ENCODE peak calls at places on chromosomes 7 and 10, in ten cellular contexts. One of them, this sample, is unnamed.

GRCh38 chr10:106714734-106715368 is 449.7 kb downstream of the SORCS1 start:
- DNase-seq in Ammon's horn: peak
- DNase-seq in MM.1S: no peak
- DNase-seq in heart right ventricle: no peak
- DNase-seq in neural crest cell: no peak
- DNase-seq in NCI-H446: no peak
- DNase-seq in GM12865: peak
- DNase-seq in GM19239: no peak
- DNase-seq in effector memory CD8-positive, alpha-beta T cell: no peak
- DNase-seq in cortex of kidney: no peak
- DNase-seq in this sample: no peak

GRCh38 chr7:10731253-10731773 is 242.4 kb upstream of the PHF14 start:
- DNase-seq in Ammon's horn: no peak
- DNase-seq in MM.1S: no peak
- DNase-seq in heart right ventricle: no peak
- DNase-seq in neural crest cell: no peak
- DNase-seq in NCI-H446: no peak
- DNase-seq in GM12865: no peak
- DNase-seq in GM19239: no peak
- DNase-seq in effector memory CD8-positive, alpha-beta T cell: no peak
- DNase-seq in cortex of kidney: no peak
- DNase-seq in this sample: no peak

GRCh38 chr10:97659589-97659988 is 19.1 kb downstream of the PI4K2A start:
- DNase-seq in Ammon's horn: no peak
- DNase-seq in MM.1S: no peak
- DNase-seq in heart right ventricle: no peak
- DNase-seq in neural crest cell: no peak
- DNase-seq in NCI-H446: no peak
- DNase-seq in GM12865: no peak
- DNase-seq in GM19239: no peak
- DNase-seq in effector memory CD8-positive, alpha-beta T cell: no peak
- DNase-seq in cortex of kidney: no peak
- DNase-seq in this sample: no peak

GRCh38 chr7:128164061-128164954 is 76.8 kb upstream of the LEP start:
- DNase-seq in Ammon's horn: no peak
- DNase-seq in MM.1S: no peak
- DNase-seq in heart right ventricle: no peak
- DNase-seq in neural crest cell: no peak
- DNase-seq in NCI-H446: no peak
- DNase-seq in GM12865: no peak
- DNase-seq in GM19239: no peak
- DNase-seq in effector memory CD8-positive, alpha-beta T cell: no peak
- DNase-seq in cortex of kidney: no peak
- DNase-seq in this sample: no peak

GRCh38 chr10:115921795-115922194 is 351.2 kb downstream of the GFRA1 start:
- DNase-seq in Ammon's horn: no peak
- DNase-seq in MM.1S: no peak
- DNase-seq in heart right ventricle: no peak
- DNase-seq in neural crest cell: no peak
- DNase-seq in NCI-H446: no peak
- DNase-seq in GM12865: no peak
- DNase-seq in GM19239: no peak
- DNase-seq in effector memory CD8-positive, alpha-beta T cell: no peak
- DNase-seq in cortex of kidney: no peak
- DNase-seq in this sample: no peak

GRCh38 chr7:87878208-87878735 is 2.0 kb downstream of the DBF4 start:
- DNase-seq in Ammon's horn: no peak
- DNase-seq in MM.1S: no peak
- DNase-seq in heart right ventricle: no peak
- DNase-seq in neural crest cell: no peak
- DNase-seq in NCI-H446: no peak
- DNase-seq in GM12865: no peak
- DNase-seq in GM19239: no peak
- DNase-seq in effector memory CD8-positive, alpha-beta T cell: no peak
- DNase-seq in cortex of kidney: no peak
- DNase-seq in this sample: no peak

GRCh38 chr10:5561704-5562645 is 37.2 kb downstream of the CALML3 start:
- DNase-seq in Ammon's horn: no peak
- DNase-seq in MM.1S: no peak
- DNase-seq in heart right ventricle: no peak
- DNase-seq in neural crest cell: no peak
- DNase-seq in NCI-H446: no peak
- DNase-seq in GM12865: no peak
- DNase-seq in GM19239: no peak
- DNase-seq in effector memory CD8-positive, alpha-beta T cell: no peak
- DNase-seq in cortex of kidney: no peak
- DNase-seq in this sample: no peak

GRCh38 chr10:50373821-50374501 is 122.6 kb upstream of the ASAH2 start:
- DNase-seq in Ammon's horn: no peak
- DNase-seq in MM.1S: no peak
- DNase-seq in heart right ventricle: no peak
- DNase-seq in neural crest cell: no peak
- DNase-seq in NCI-H446: no peak
- DNase-seq in GM12865: no peak
- DNase-seq in GM19239: no peak
- DNase-seq in effector memory CD8-positive, alpha-beta T cell: no peak
- DNase-seq in cortex of kidney: no peak
- DNase-seq in this sample: peak

GRCh38 chr10:86711957-86712708 is 43.8 kb downstream of the LDB3 start:
- DNase-seq in Ammon's horn: peak
- DNase-seq in MM.1S: peak
- DNase-seq in heart right ventricle: no peak
- DNase-seq in neural crest cell: peak
- DNase-seq in NCI-H446: no peak
- DNase-seq in GM12865: peak
- DNase-seq in GM19239: peak
- DNase-seq in effector memory CD8-positive, alpha-beta T cell: no peak
- DNase-seq in cortex of kidney: no peak
- DNase-seq in this sample: peak

GRCh38 chr7:25262586-25262985 is 34.3 kb upstream of the NPVF start:
- DNase-seq in Ammon's horn: no peak
- DNase-seq in MM.1S: no peak
- DNase-seq in heart right ventricle: no peak
- DNase-seq in neural crest cell: no peak
- DNase-seq in NCI-H446: no peak
- DNase-seq in GM12865: no peak
- DNase-seq in GM19239: no peak
- DNase-seq in effector memory CD8-positive, alpha-beta T cell: no peak
- DNase-seq in cortex of kidney: no peak
- DNase-seq in this sample: no peak

GRCh38 chr10:32199724-32200394 is 143.6 kb upstream of the KIF5B start:
- DNase-seq in Ammon's horn: no peak
- DNase-seq in MM.1S: no peak
- DNase-seq in heart right ventricle: no peak
- DNase-seq in neural crest cell: no peak
- DNase-seq in NCI-H446: no peak
- DNase-seq in GM12865: no peak
- DNase-seq in GM19239: no peak
- DNase-seq in effector memory CD8-positive, alpha-beta T cell: no peak
- DNase-seq in cortex of kidney: no peak
- DNase-seq in this sample: no peak

GRCh38 chr7:157521752-157522151 is 184.9 kb downstream of the DNAJB6 start:
- DNase-seq in Ammon's horn: no peak
- DNase-seq in MM.1S: no peak
- DNase-seq in heart right ventricle: no peak
- DNase-seq in neural crest cell: no peak
- DNase-seq in NCI-H446: no peak
- DNase-seq in GM12865: no peak
- DNase-seq in GM19239: no peak
- DNase-seq in effector memory CD8-positive, alpha-beta T cell: no peak
- DNase-seq in cortex of kidney: no peak
- DNase-seq in this sample: no peak

GRCh38 chr7:111090834-111091233 is at the start of gene LRRN3:
- DNase-seq in Ammon's horn: peak
- DNase-seq in MM.1S: no peak
- DNase-seq in heart right ventricle: peak
- DNase-seq in neural crest cell: peak
- DNase-seq in NCI-H446: peak
- DNase-seq in GM12865: no peak
- DNase-seq in GM19239: no peak
- DNase-seq in effector memory CD8-positive, alpha-beta T cell: no peak
- DNase-seq in cortex of kidney: no peak
- DNase-seq in this sample: no peak

GRCh38 chr10:63554666-63555065 is 33.5 kb downstream of the REEP3 start:
- DNase-seq in Ammon's horn: no peak
- DNase-seq in MM.1S: peak
- DNase-seq in heart right ventricle: no peak
- DNase-seq in neural crest cell: no peak
- DNase-seq in NCI-H446: no peak
- DNase-seq in GM12865: peak
- DNase-seq in GM19239: peak
- DNase-seq in effector memory CD8-positive, alpha-beta T cell: peak
- DNase-seq in cortex of kidney: no peak
- DNase-seq in this sample: no peak

GRCh38 chr10:110460111-110460809 is 37.4 kb upstream of the DUSP5 start:
- DNase-seq in Ammon's horn: no peak
- DNase-seq in MM.1S: peak
- DNase-seq in heart right ventricle: peak
- DNase-seq in neural crest cell: no peak
- DNase-seq in NCI-H446: peak
- DNase-seq in GM12865: peak
- DNase-seq in GM19239: no peak
- DNase-seq in effector memory CD8-positive, alpha-beta T cell: peak
- DNase-seq in cortex of kidney: no peak
- DNase-seq in this sample: no peak

GRCh38 chr10:68348265-68348741 is 15.6 kb upstream of the PBLD start:
- DNase-seq in Ammon's horn: peak
- DNase-seq in MM.1S: peak
- DNase-seq in heart right ventricle: no peak
- DNase-seq in neural crest cell: peak
- DNase-seq in NCI-H446: no peak
- DNase-seq in GM12865: peak
- DNase-seq in GM19239: peak
- DNase-seq in effector memory CD8-positive, alpha-beta T cell: peak
- DNase-seq in cortex of kidney: no peak
- DNase-seq in this sample: peak

GRCh38 chr10:6738464-6738824 is 158.4 kb upstream of the PRKCQ start:
- DNase-seq in Ammon's horn: no peak
- DNase-seq in MM.1S: no peak
- DNase-seq in heart right ventricle: no peak
- DNase-seq in neural crest cell: no peak
- DNase-seq in NCI-H446: no peak
- DNase-seq in GM12865: no peak
- DNase-seq in GM19239: no peak
- DNase-seq in effector memory CD8-positive, alpha-beta T cell: no peak
- DNase-seq in cortex of kidney: no peak
- DNase-seq in this sample: no peak

GRCh38 chr10:133350950-133351329 is 3.8 kb downstream of the PRAP1 start:
- DNase-seq in Ammon's horn: no peak
- DNase-seq in MM.1S: no peak
- DNase-seq in heart right ventricle: no peak
- DNase-seq in neural crest cell: no peak
- DNase-seq in NCI-H446: no peak
- DNase-seq in GM12865: no peak
- DNase-seq in GM19239: no peak
- DNase-seq in effector memory CD8-positive, alpha-beta T cell: no peak
- DNase-seq in cortex of kidney: no peak
- DNase-seq in this sample: no peak

GRCh38 chr7:69219381-69219780 is 378.9 kb upstream of the AUTS2 start:
- DNase-seq in Ammon's horn: no peak
- DNase-seq in MM.1S: no peak
- DNase-seq in heart right ventricle: no peak
- DNase-seq in neural crest cell: no peak
- DNase-seq in NCI-H446: no peak
- DNase-seq in GM12865: no peak
- DNase-seq in GM19239: no peak
- DNase-seq in effector memory CD8-positive, alpha-beta T cell: no peak
- DNase-seq in cortex of kidney: no peak
- DNase-seq in this sample: no peak

GRCh38 chr10:69456880-69457693 is 5.8 kb downstream of the TSPAN15 start:
- DNase-seq in Ammon's horn: no peak
- DNase-seq in MM.1S: no peak
- DNase-seq in heart right ventricle: no peak
- DNase-seq in neural crest cell: no peak
- DNase-seq in NCI-H446: no peak
- DNase-seq in GM12865: no peak
- DNase-seq in GM19239: no peak
- DNase-seq in effector memory CD8-positive, alpha-beta T cell: no peak
- DNase-seq in cortex of kidney: no peak
- DNase-seq in this sample: no peak

GRCh38 chr10:117804470-117805011 is 242.2 kb downstream of the RAB11FIP2 start:
- DNase-seq in Ammon's horn: peak
- DNase-seq in MM.1S: no peak
- DNase-seq in heart right ventricle: no peak
- DNase-seq in neural crest cell: no peak
- DNase-seq in NCI-H446: peak
- DNase-seq in GM12865: peak
- DNase-seq in GM19239: no peak
- DNase-seq in effector memory CD8-positive, alpha-beta T cell: no peak
- DNase-seq in cortex of kidney: no peak
- DNase-seq in this sample: peak

GRCh38 chr7:121139427-121139826 is 150.9 kb downstream of the CPED1 start:
- DNase-seq in Ammon's horn: no peak
- DNase-seq in MM.1S: no peak
- DNase-seq in heart right ventricle: no peak
- DNase-seq in neural crest cell: no peak
- DNase-seq in NCI-H446: no peak
- DNase-seq in GM12865: no peak
- DNase-seq in GM19239: no peak
- DNase-seq in effector memory CD8-positive, alpha-beta T cell: no peak
- DNase-seq in cortex of kidney: no peak
- DNase-seq in this sample: no peak

GRCh38 chr7:25852249-25852994 is 299.6 kb upstream of the NFE2L3 start:
- DNase-seq in Ammon's horn: no peak
- DNase-seq in MM.1S: peak
- DNase-seq in heart right ventricle: no peak
- DNase-seq in neural crest cell: peak
- DNase-seq in NCI-H446: no peak
- DNase-seq in GM12865: no peak
- DNase-seq in GM19239: no peak
- DNase-seq in effector memory CD8-positive, alpha-beta T cell: no peak
- DNase-seq in cortex of kidney: no peak
- DNase-seq in this sample: peak

GRCh38 chr7:134902058-134902457 is 84.2 kb upstream of the AGBL3 start:
- DNase-seq in Ammon's horn: no peak
- DNase-seq in MM.1S: no peak
- DNase-seq in heart right ventricle: no peak
- DNase-seq in neural crest cell: no peak
- DNase-seq in NCI-H446: no peak
- DNase-seq in GM12865: peak
- DNase-seq in GM19239: no peak
- DNase-seq in effector memory CD8-positive, alpha-beta T cell: no peak
- DNase-seq in cortex of kidney: no peak
- DNase-seq in this sample: no peak

GRCh38 chr10:986137-986825 is 2.0 kb upstream of the GTPBP4 start:
- DNase-seq in Ammon's horn: no peak
- DNase-seq in MM.1S: no peak
- DNase-seq in heart right ventricle: no peak
- DNase-seq in neural crest cell: no peak
- DNase-seq in NCI-H446: no peak
- DNase-seq in GM12865: no peak
- DNase-seq in GM19239: no peak
- DNase-seq in effector memory CD8-positive, alpha-beta T cell: no peak
- DNase-seq in cortex of kidney: no peak
- DNase-seq in this sample: no peak

GRCh38 chr10:33224251-33224965 is 110.1 kb downstream of the NRP1 start:
- DNase-seq in Ammon's horn: no peak
- DNase-seq in MM.1S: no peak
- DNase-seq in heart right ventricle: no peak
- DNase-seq in neural crest cell: no peak
- DNase-seq in NCI-H446: no peak
- DNase-seq in GM12865: no peak
- DNase-seq in GM19239: no peak
- DNase-seq in effector memory CD8-positive, alpha-beta T cell: no peak
- DNase-seq in cortex of kidney: no peak
- DNase-seq in this sample: no peak

GRCh38 chr7:88391247-88391646 is 84.6 kb upstream of the STEAP4 start:
- DNase-seq in Ammon's horn: no peak
- DNase-seq in MM.1S: no peak
- DNase-seq in heart right ventricle: no peak
- DNase-seq in neural crest cell: no peak
- DNase-seq in NCI-H446: no peak
- DNase-seq in GM12865: no peak
- DNase-seq in GM19239: no peak
- DNase-seq in effector memory CD8-positive, alpha-beta T cell: no peak
- DNase-seq in cortex of kidney: no peak
- DNase-seq in this sample: no peak

GRCh38 chr10:46296629-46297275 is 10.0 kb downstream of the ANTXRL start:
- DNase-seq in Ammon's horn: no peak
- DNase-seq in MM.1S: no peak
- DNase-seq in heart right ventricle: no peak
- DNase-seq in neural crest cell: no peak
- DNase-seq in NCI-H446: no peak
- DNase-seq in GM12865: no peak
- DNase-seq in GM19239: no peak
- DNase-seq in effector memory CD8-positive, alpha-beta T cell: no peak
- DNase-seq in cortex of kidney: no peak
- DNase-seq in this sample: no peak

This sample was measured in D341Med.